ENCODE peak calls at places on chromosome 21, in five cellular contexts. O, X, W, F and P are unnamed samples.

GRCh38 chr21:25370311-25370744 is 237.0 kb downstream of the MRPL39 start:
- DNase-seq in X (no peak), F (peak), W (peak), O (no peak), P (peak)

GRCh38 chr21:29187939-29188338 is 57.5 kb downstream of the MAP3K7CL start:
- DNase-seq in W (peak), O (no peak), F (no peak), X (no peak), P (peak)

GRCh38 chr21:29196021-29196663 is 65.7 kb downstream of the MAP3K7CL start:
- DNase-seq in W (peak), F (peak), X (peak), O (no peak), P (peak)

GRCh38 chr21:45497846-45498645 is 44.2 kb downstream of the SLC19A1 start:
- DNase-seq in W (no peak), F (no peak), X (no peak), O (no peak), P (no peak)

GRCh38 chr21:22364163-22364562 is 1366.0 kb downstream of the NCAM2 start:
- DNase-seq in F (no peak), O (no peak), W (no peak), X (no peak), P (no peak)

GRCh38 chr21:34029724-34030528 is 43.5 kb upstream of the MRPS6 start:
- DNase-seq in X (peak), F (peak), W (peak), O (no peak), P (peak)

GRCh38 chr21:42674351-42674940 is 21.0 kb downstream of the PDE9A start:
- DNase-seq in W (no peak), O (peak), F (no peak), X (no peak), P (no peak)

GRCh38 chr21:32330784-32331311 is 32.2 kb downstream of the MRAP start:
- DNase-seq in O (no peak), F (no peak), X (no peak), W (no peak), P (no peak)

GRCh38 chr21:45202889-45203288 is 84.8 kb downstream of the POFUT2 start:
- DNase-seq in F (no peak), O (no peak), W (no peak), X (no peak), P (no peak)

GRCh38 chr21:41846033-41846317 is 33.2 kb downstream of the PRDM15 start:
- DNase-seq in W (no peak), F (no peak), O (no peak), X (no peak), P (no peak)

GRCh38 chr21:35933466-35933865 is 126.9 kb downstream of the SETD4 start:
- DNase-seq in X (no peak), O (no peak), F (no peak), W (peak), P (peak)

GRCh38 chr21:24290151-24290833 is 1317.0 kb downstream of the MRPL39 start:
- DNase-seq in X (no peak), O (no peak), W (no peak), F (no peak), P (no peak)

GRCh38 chr21:44615466-44615865 is 3.6 kb downstream of the KRTAP10-8 start:
- DNase-seq in X (no peak), W (no peak), O (no peak), F (no peak), P (no peak)

GRCh38 chr21:42198949-42199348 is 20.0 kb upstream of the ABCG1 start:
- DNase-seq in O (no peak), F (no peak), X (no peak), W (peak), P (no peak)

GRCh38 chr21:34983680-34984086 is 65.4 kb downstream of the RUNX1 start:
- DNase-seq in W (peak), F (no peak), X (no peak), O (no peak), P (peak)

GRCh38 chr21:29669416-29669815 is 270.4 kb downstream of the GRIK1 start:
- DNase-seq in W (no peak), O (no peak), X (no peak), F (no peak), P (no peak)

GRCh38 chr21:33884361-33885157 is 31.0 kb downstream of the ATP5PO start:
- DNase-seq in F (no peak), O (no peak), W (peak), X (no peak), P (no peak)